ENCODE peak calls at places on chromosomes 4 and X, in four cellular contexts. A, L, C and E are unnamed samples.

GRCh38 chr4:147599764-147600163 is 17.4 kb upstream of the TMEM184C start:
- DNase-seq in A (no peak), L (peak; percentile 52), C (no peak), E (no peak)

GRCh38 chrX:151505796-151506195 is 57.7 kb upstream of the PASD1 start:
- DNase-seq in L (peak; percentile 35), C (no peak), A (no peak), E (no peak)

GRCh38 chr4:67892905-67893304 is 9.1 kb upstream of the TMPRSS11D start:
- DNase-seq in L (peak; percentile 23), A (no peak), C (no peak), E (no peak)

GRCh38 chr4:52290468-52290867 is 239.4 kb downstream of the SPATA18 start:
- DNase-seq in C (no peak), L (no peak), A (no peak), E (no peak)

GRCh38 chrX:49892552-49892951 is 13.3 kb downstream of the USP27X start:
- DNase-seq in A (no peak), L (no peak), C (no peak), E (no peak)

GRCh38 chrX:140815868-140816267 is 106.3 kb downstream of the LINC00632 start:
- DNase-seq in L (peak; percentile 64), C (no peak), A (no peak), E (no peak)

GRCh38 chr4:184310171-184310567 is 92.5 kb upstream of the ENPP6 start:
- DNase-seq in A (peak; percentile 32), C (no peak), L (no peak), E (no peak)

GRCh38 chr4:71303850-71304249 is 35.0 kb upstream of the SLC4A4 start:
- DNase-seq in A (no peak), L (peak; percentile 27), C (no peak), E (no peak)

GRCh38 chr4:76301068-76301774 is 5.3 kb upstream of the STBD1 start:
- DNase-seq in C (no peak), A (no peak), L (peak; percentile 73), E (no peak)

GRCh38 chrX:132908891-132909290 is 49.5 kb downstream of the HS6ST2 start:
- DNase-seq in L (no peak), C (no peak), A (no peak), E (no peak)

GRCh38 chr4:137032242-137032641 is 500.1 kb downstream of the PCDH18 start:
- DNase-seq in A (no peak), L (no peak), C (no peak), E (no peak)

GRCh38 chrX:102599950-102600579 is 750 bp downstream of the ARMCX5 start:
- DNase-seq in C (no peak), L (peak; percentile 11), A (no peak), E (no peak)

GRCh38 chr4:151167561-151167960 is 68.1 kb downstream of the RPS3A start:
- DNase-seq in A (no peak), L (no peak), C (no peak), E (no peak)

GRCh38 chr4:19772581-19772980 is 479.1 kb upstream of the SLIT2 start:
- DNase-seq in L (no peak), A (no peak), C (no peak), E (no peak)

GRCh38 chrX:153931151-153931550 is 3.7 kb downstream of the NAA10 start:
- DNase-seq in C (no peak), L (no peak), A (no peak), E (no peak)

GRCh38 chr4:142405021-142405991 is 440.8 kb downstream of the INPP4B start:
- DNase-seq in C (peak; percentile 20), A (peak; percentile 37), L (peak; percentile 46), E (no peak)

GRCh38 chrX:13167444-13168207 is 123.2 kb upstream of the FAM9C start:
- DNase-seq in L (peak; percentile 30), A (no peak), C (peak; percentile 0), E (no peak)

GRCh38 chrX:150211988-150212387 is 151.1 kb upstream of the MAMLD1 start:
- DNase-seq in A (no peak), C (no peak), L (peak; percentile 25), E (no peak)

GRCh38 chr4:6288871-6289270 is 19.2 kb downstream of the WFS1 start:
- DNase-seq in A (no peak), C (no peak), L (no peak), E (no peak)

GRCh38 chr4:85828295-85828910 is 353.5 kb downstream of the ARHGAP24 start:
- DNase-seq in C (no peak), L (peak; percentile 17), A (no peak), E (no peak)

GRCh38 chrX:50853399-50853798 is 39.4 kb upstream of the SHROOM4 start:
- DNase-seq in L (no peak), A (no peak), C (no peak), E (no peak)

GRCh38 chr4:164748375-164748774 is 5.6 kb upstream of the SMIM31 start:
- DNase-seq in A (no peak), C (no peak), L (peak; percentile 28), E (no peak)

GRCh38 chr4:29326816-29327215 is 1393.4 kb upstream of the PCDH7 start:
- DNase-seq in A (no peak), L (no peak), C (no peak), E (no peak)

GRCh38 chr4:7103599-7104365 is 35.9 kb upstream of the GRPEL1 start:
- DNase-seq in A (no peak), C (no peak), L (peak; percentile 26), E (no peak)

GRCh38 chr4:142271832-142272231 is 574.3 kb downstream of the INPP4B start:
- DNase-seq in C (no peak), A (no peak), L (no peak), E (no peak)

GRCh38 chr4:166687828-166688227 is 546.5 kb downstream of the SPOCK3 start:
- DNase-seq in A (no peak), C (no peak), L (no peak), E (no peak)

GRCh38 chrX:44062842-44063241 is 89.7 kb upstream of the NDP start:
- DNase-seq in C (no peak), L (no peak), A (no peak), E (no peak)

GRCh38 chr4:77169496-77169895 is 12.5 kb downstream of the CCNG2 start:
- DNase-seq in L (no peak), A (no peak), C (no peak), E (no peak)

GRCh38 chr4:128163177-128164117 is 102.3 kb downstream of the LARP1B start:
- DNase-seq in C (no peak), L (peak; percentile 14), A (no peak), E (no peak)

GRCh38 chr4:142516686-142517145 is 329.4 kb downstream of the INPP4B start:
- DNase-seq in L (peak; percentile 47), A (no peak), C (no peak), E (no peak)